ENCODE peak calls at places on chromosomes 16 and 17, in five cellular contexts. R is neural progenitor cell, H is colonic mucosa, C is heart left ventricle, S is heart right ventricle. V is an unnamed sample.

GRCh38 chr17:55500103-55500502 is 11.1 kb downstream of the SMIM36 start:
- DNase-seq in R (peak), H (no peak), C (no peak), S (no peak), V (no peak)

GRCh38 chr17:59839646-59840328 is 53.0 kb downstream of the TUBD1 start:
- DNase-seq in R (peak), H (no peak), C (no peak), S (no peak), V (peak)

GRCh38 chr17:74870512-74870911 is 2.3 kb downstream of the FDXR start:
- DNase-seq in R (no peak), H (no peak), C (no peak), S (no peak), V (peak)

GRCh38 chr17:9668532-9668931 is 23.2 kb downstream of the USP43 start:
- DNase-seq in R (no peak), H (no peak), C (no peak), S (no peak), V (no peak)

GRCh38 chr17:16301963-16302855 is 51.1 kb downstream of the CENPV start:
- DNase-seq in R (no peak), H (no peak), C (no peak), S (no peak), V (no peak)

GRCh38 chr17:74288785-74289184 is 14.8 kb downstream of the DNAI2 start:
- DNase-seq in R (no peak), H (no peak), C (no peak), S (no peak), V (no peak)

GRCh38 chr16:51762081-51762995 is 611.3 kb upstream of the SALL1 start:
- DNase-seq in R (peak), H (peak), C (peak), S (peak), V (peak)

GRCh38 chr17:49952912-49953497 is 16.0 kb upstream of the DLX4 start:
- DNase-seq in R (no peak), H (no peak), C (no peak), S (no peak), V (peak)

GRCh38 chr17:56171186-56171959 is 18.1 kb downstream of the ANKFN1 start:
- DNase-seq in R (no peak), H (no peak), C (no peak), S (no peak), V (no peak)

DNA sequence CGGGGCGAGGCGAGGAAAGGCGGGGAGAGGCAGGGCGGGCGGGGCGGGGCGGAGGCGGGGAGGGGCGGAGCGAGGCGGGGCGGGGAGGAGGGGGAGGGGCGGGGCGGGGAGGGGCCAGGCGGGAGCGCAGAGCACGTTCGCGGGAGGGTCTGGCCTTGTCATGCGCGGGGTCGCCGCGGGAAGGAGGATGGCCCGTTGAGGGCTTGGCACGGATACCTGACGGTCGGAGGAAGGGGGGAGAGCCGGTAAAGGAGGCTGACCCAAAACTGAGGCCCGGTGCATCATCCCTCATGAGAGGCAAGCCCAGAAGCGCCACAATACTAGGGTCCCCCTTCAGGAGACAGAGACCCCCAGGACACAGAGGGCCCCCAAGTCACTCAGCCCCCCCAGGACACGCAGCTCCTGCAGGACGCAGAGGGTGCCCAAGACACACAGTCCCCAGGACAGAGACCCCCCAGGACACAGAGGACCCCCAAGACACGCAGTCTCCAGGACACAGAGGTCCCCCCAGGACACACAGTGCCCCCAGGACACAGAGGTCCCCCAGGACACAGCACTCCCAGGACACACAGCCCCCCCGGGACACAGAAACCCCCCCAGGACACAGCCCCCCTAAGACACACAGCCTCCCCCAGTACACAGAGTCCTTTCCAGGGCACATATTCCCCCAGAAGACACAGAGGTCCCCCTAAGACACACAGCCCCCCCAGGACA is 674 bp upstream of the WDR45B start:
- DNase-seq in R (peak), H (peak), C (peak), S (peak), V (no peak)
- H3K4me3 ChIP-seq in R (peak), H (no peak), C (peak), S (peak), V (peak)

GRCh38 chr17:38825762-38826247 is 684 bp upstream of the CWC25 start:
- DNase-seq in R (no peak), H (no peak), C (no peak), S (no peak), V (no peak)

GRCh38 chr17:38824899-38825761 is at the start of gene CWC25:
- DNase-seq in R (peak), H (peak), C (peak), S (peak), V (peak)
- TF ChIP-seq CTCF in R (no peak), H (no peak), C (no peak), S (no peak), V (no peak)

DNA sequence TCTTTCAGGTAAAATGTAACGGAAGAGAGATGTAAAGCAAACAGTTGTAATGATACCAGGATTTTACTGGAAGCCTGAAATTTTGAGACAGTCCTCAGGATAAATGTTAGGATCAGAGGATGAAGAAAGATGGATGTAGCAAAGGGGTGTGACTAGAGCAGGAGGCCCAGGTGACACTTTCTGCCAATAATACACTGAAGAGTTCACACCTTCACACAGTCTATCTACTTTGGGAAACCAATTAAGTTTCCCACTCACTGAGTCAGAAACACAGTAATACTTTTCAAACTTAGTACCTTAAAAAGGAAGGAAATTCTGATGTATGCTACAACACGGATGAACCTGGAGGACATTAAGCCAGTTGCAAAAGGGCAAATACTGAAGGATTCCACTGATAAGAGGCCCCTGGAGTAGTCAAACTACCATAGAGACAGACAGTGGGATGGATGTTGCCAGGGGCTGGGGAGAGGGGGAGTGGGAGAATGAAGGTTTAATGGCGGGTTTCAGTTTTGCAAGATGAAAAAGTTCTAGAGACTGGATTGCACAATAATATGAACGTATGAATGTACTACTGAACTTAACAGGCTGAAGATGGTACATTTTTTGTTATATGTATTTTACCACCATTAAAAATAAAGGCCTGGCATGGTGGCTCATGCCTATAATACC is 62.3 kb downstream of the CYTH1 start:
- DNase-seq in R (no peak), H (no peak), C (no peak), S (no peak), V (no peak)
- H3K4me3 ChIP-seq in R (no peak), H (no peak), C (no peak), S (no peak), V (no peak)

GRCh38 chr17:80433916-80434666 is 19.1 kb downstream of the ENDOV start:
- DNase-seq in R (no peak), H (no peak), C (no peak), S (no peak), V (no peak)

GRCh38 chr17:80432350-80432955 is 17.5 kb downstream of the ENDOV start:
- DNase-seq in R (no peak), H (no peak), C (no peak), S (no peak), V (no peak)

GRCh38 chr17:80431246-80432195 is 16.6 kb downstream of the ENDOV start:
- DNase-seq in R (no peak), H (no peak), C (no peak), S (no peak), V (no peak)

GRCh38 chr17:80430446-80431245 is 15.7 kb downstream of the ENDOV start:
- DNase-seq in R (no peak), H (no peak), C (no peak), S (no peak), V (no peak)

DNA sequence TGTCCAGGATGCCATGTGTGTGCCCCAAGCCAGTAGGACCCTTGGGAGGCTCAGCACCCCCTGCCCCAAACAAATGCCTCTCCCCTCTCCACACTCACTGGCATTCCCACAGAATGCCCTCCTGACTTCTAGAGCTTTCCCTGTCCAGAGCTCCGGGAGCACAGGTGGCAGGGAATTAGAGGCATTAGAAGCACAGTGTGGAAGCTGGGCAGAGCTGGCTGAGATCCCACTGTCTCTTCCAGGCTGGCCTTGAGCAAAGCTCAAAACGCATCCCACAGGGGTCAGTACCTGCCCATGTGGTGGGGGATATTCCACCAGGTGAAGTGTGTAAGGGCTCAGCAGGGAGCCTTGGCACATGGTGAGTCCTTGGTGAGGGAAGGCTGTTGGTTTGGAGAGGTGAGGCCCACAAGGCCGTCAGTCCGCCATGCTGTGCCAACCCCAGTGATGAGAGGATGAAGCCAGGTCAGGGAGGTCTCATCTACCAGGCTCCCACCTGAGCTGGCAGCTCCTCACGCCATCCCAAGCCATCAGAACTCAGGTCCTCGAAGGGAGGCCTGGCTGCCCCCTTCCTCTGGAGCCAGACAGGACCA is 18.1 kb downstream of the ENDOV start:
- DNase-seq in R (no peak), H (no peak), C (no peak), S (no peak), V (no peak)
- TF ChIP-seq CTCF in R (no peak), H (no peak), C (no peak), S (no peak), V (no peak)

GRCh38 chr17:68459030-68459376 is 1.7 kb upstream of the WIPI1 start:
- DNase-seq in R (no peak), H (no peak), C (no peak), S (no peak), V (no peak)
- H3K4me3 ChIP-seq in R (no peak), H (no peak), C (no peak), S (no peak), V (no peak)

GRCh38 chr17:1716076-1716911 is 6.1 kb upstream of the TLCD2 start:
- DNase-seq in R (peak), H (peak), C (peak), S (peak), V (peak)
- TF ChIP-seq CTCF in R (no peak), H (no peak), C (no peak), S (no peak), V (peak)

GRCh38 chr17:79991140-79991923 is 44.3 kb downstream of the TBC1D16 start:
- DNase-seq in R (peak), H (peak), C (peak), S (peak), V (peak)
- H3K4me3 ChIP-seq in R (peak), H (peak), C (peak), S (peak), V (peak)

DNA sequence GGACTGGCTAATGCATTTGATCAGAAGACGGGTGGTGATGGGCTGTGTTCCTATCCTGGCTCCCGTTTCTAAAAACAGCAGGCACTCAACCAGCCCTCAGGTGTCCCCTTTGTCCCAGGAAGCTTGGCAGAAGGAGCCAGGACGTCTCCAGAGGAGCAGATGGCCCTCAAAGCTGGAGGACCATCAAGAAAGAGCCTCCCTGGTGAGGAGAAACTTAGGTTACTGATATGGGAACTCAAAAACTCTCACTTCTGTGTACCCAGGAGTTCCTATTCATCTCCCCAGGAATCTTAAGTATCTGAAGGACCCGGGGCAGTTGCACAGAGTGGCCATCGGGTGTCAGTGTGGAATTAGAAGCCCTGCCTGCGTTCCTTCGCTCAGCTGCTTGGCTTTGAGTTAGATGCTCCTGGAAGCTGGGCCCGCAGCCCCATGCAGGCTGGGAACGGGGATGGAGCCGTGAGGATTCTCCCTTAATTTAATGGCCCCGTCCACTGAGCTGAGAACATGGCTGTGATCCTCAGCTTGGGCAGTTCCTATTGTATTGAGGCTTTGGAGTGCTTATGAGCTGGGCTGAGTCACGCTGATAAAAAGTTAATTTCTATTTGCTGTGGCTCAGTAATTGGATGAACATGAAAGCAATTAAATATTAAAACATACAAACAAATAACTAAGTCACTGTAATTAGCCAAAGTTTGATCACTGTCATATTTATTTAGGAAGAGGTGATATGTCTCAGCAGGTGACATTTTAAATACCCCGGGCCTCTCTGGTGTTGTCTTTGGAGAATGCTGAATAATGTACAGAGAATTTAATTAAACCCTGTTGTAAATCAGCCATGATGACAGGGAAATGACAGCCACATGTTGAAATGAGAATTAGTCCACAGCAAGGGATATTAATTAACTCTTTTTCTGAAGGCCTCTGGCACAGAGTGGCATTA is 402.1 kb downstream of the SEC14L1 start:
- DNase-seq in R (peak), H (peak), C (peak), S (peak), V (peak)
- TF ChIP-seq CTCF in R (peak), H (peak), C (peak), S (peak), V (peak)